ENCODE peak calls at places on chromosome 16, in six cellular contexts. U, W, K, G, A and T are unnamed samples. For H3K27me3, the result is how much of the 10 kb centered on the place peaks cover.

GRCh38 chr16:79911660-79912059 is 311.1 kb upstream of the MAF start:
- DNase-seq in U (no peak), W (no peak), K (no peak), G (no peak), A (no peak), T (no peak)

GRCh38 chr16:51994597-51994996 is 552.3 kb downstream of the TOX3 start:
- DNase-seq in U (peak), W (no peak), K (no peak), G (no peak), A (no peak), T (peak)

GRCh38 chr16:56301391-56301850 is 110.1 kb downstream of the GNAO1 start:
- DNase-seq in U (no peak), W (no peak), K (peak), G (no peak), A (no peak), T (no peak)

GRCh38 chr16:86222965-86223551 is 287.3 kb upstream of the FOXF1 start:
- DNase-seq in U (no peak), W (no peak), K (peak), G (no peak), A (peak), T (no peak)

GRCh38 chr16:75433732-75434413 is 570 bp upstream of the CFDP1 start:
- DNase-seq in U (peak), W (peak), K (peak), G (no peak), A (peak), T (peak)

GRCh38 chr16:4415538-4416199 is 727 bp downstream of the CORO7 start:
- DNase-seq in U (no peak), W (peak), K (no peak), G (no peak), A (peak), T (no peak)

GRCh38 chr16:73605309-73605708 is 557.4 kb upstream of the ZFHX3 start:
- DNase-seq in U (peak), W (peak), K (no peak), G (no peak), A (no peak), T (no peak)

GRCh38 chr16:49275870-49276269 is 5.8 kb downstream of the CBLN1 start:
- DNase-seq in U (no peak), W (no peak), K (no peak), G (no peak), A (no peak), T (no peak)

GRCh38 chr16:23557779-23558330 is 328 bp downstream of the UBFD1 start:
- DNase-seq in U (no peak), W (no peak), K (peak), G (no peak), A (no peak), T (no peak)

GRCh38 chr16:56479469-56479868 is 28.1 kb downstream of the OGFOD1 start:
- DNase-seq in U (no peak), W (no peak), K (no peak), G (no peak), A (no peak), T (no peak)

GRCh38 chr16:50389900-50390896 is 21.4 kb upstream of the BRD7 start:
- DNase-seq in U (no peak), W (no peak), K (no peak), G (no peak), A (no peak), T (no peak)

GRCh38 chr16:50388491-50388890 is 19.7 kb upstream of the BRD7 start:
- DNase-seq in U (no peak), W (no peak), K (no peak), G (no peak), A (no peak), T (no peak)

GRCh38 chr16:50393461-50394214 is 24.9 kb upstream of the BRD7 start:
- DNase-seq in U (no peak), W (no peak), K (no peak), G (no peak), A (no peak), T (no peak)

GRCh38 chr16:50394215-50394802 is 25.5 kb upstream of the BRD7 start:
- DNase-seq in U (no peak), W (no peak), K (no peak), G (no peak), A (no peak), T (no peak)

DNA sequence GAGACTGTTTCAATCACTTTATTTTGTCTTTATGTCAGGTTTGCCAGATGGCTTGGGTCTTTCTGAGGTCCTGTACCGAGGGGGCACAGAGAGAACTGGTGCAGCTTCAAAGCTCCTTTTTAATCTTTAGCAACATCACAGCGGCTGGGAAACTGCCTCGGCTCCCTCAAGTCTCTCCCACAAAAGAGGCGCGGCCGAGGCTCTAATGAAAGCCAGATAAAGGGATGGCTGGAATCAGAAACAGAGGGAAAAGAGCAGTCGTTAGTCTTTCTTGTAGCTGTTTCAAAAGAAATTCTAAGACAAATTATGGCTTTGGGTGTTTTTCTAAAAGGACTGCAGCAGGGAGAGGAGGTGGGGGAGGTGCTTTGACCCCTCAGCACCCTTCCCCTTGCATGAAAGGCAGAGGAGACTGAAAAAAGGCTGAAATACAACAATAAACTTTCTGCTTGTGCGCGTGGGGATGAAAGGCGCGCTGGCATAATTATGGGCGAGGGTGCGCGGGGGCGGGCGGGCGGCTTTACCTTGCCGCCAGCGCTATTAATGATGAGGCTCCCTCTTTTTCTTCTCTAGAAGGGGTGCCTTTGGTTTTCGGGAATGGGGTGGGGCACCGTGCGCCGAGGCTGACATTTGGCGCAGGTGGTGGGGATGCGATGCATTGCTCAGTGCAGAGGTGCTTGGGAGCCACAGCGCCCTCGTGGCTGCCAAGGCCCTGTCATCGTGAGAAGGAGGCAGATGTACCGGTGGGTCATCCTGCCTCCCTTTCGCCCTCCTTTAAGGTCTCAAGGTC is 22.3 kb upstream of the BRD7 start:
- DNase-seq in U (no peak), W (peak), K (no peak), G (no peak), A (no peak), T (no peak)
- H3K4me2 ChIP-seq in U (no peak), W (peak), K (no peak), G (no peak), A (no peak), T (no peak)

GRCh38 chr16:8951447-8952280 is 12.0 kb downstream of the USP7 start:
- DNase-seq in U (no peak), W (no peak), K (no peak), G (no peak), A (no peak), T (no peak)
- H3K4me3 ChIP-seq in U (no peak), W (no peak), K (no peak), G (no peak), A (no peak), T (no peak)

GRCh38 chr16:1037023-1037933 is 35.3 kb upstream of the SSTR5 start:
- DNase-seq in U (no peak), W (no peak), K (peak), G (no peak), A (no peak), T (peak)
- H3K27me3 ChIP-seq in U (under half), W (under half), K (under half), G (under half), A (under half), T (under half)

DNA sequence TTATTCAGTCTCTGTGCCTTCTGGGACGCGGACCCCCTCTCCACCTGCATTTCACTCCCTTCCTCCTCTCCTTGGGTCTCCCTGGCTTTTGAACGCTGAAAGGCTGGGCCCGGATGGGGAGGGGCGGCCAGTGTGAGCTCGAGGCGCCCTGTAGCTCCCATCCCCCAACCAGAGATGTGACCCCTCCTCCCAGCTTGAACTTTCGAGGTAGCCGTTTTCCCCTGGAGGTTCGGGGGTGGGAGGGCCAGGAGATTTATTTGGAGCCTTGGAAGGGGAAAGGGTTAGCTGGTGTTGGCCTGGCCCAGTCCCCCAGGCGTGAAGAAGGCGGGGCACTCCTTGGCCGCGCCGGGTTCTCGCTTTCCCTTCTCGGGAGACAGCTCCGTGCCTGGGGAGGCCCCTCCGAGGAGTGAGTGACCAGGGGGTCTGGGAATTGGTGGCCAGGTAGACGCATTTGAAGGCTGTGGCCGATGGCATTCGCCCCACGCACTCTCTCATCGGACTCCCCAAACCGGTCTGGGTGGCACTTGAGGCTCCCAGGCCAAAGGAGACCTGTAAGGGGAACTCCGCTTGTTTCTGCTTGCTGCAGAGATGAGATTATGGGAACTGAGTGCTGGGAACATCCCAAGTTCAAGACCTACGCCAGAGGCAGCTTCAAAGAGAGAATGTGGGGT is 942 bp downstream of the LDAF1 start:
- DNase-seq in U (peak), W (peak), K (no peak), G (no peak), A (peak), T (no peak)
- H3K4me2 ChIP-seq in U (peak), W (peak), K (peak), G (peak), A (peak), T (peak)

GRCh38 chr16:28308794-28309535 is 16.6 kb downstream of the SBK1 start:
- DNase-seq in U (no peak), W (no peak), K (no peak), G (no peak), A (no peak), T (no peak)
- H3K4me3 ChIP-seq in U (no peak), W (no peak), K (no peak), G (no peak), A (no peak), T (no peak)

GRCh38 chr16:57950382-57950781 is 20.5 kb downstream of the CNGB1 start:
- DNase-seq in U (no peak), W (no peak), K (no peak), G (no peak), A (no peak), T (no peak)
- H3K27me3 ChIP-seq in U (under half), W (under half), K (under half), G (under half), A (under half), T (under half)

DNA sequence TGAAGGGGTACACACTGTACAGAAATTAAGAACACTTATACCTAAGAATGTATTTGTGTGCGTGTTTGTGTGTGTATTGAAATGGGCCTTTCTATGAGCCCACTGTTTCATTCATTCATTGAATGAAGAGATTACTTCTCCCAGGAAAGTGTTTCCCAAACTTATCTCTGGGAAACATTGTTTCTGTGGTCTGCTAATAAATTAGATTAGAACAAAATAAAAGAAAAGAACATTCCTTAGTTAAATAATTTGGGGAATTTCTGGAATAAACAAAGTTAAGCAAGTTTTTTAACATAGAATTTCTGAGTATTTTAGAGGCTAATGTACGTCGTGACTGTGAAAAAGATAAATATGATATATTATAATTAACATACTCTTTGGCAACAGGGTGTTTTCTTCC is 402.4 kb upstream of the CDH11 start:
- DNase-seq in U (no peak), W (no peak), K (no peak), G (no peak), A (no peak), T (no peak)
- H3K4me2 ChIP-seq in U (no peak), W (no peak), K (no peak), G (no peak), A (no peak), T (no peak)

GRCh38 chr16:85220125-85220839 is 108.0 kb upstream of the CIBAR2 start:
- DNase-seq in U (no peak), W (no peak), K (peak), G (no peak), A (peak), T (no peak)

GRCh38 chr16:85222151-85222863 is 110.0 kb upstream of the CIBAR2 start:
- DNase-seq in U (no peak), W (peak), K (no peak), G (no peak), A (no peak), T (no peak)

GRCh38 chr16:85225291-85225690 is 113.0 kb upstream of the CIBAR2 start:
- DNase-seq in U (no peak), W (no peak), K (no peak), G (no peak), A (no peak), T (no peak)

GRCh38 chr16:85221810-85222150 is 109.5 kb upstream of the CIBAR2 start:
- DNase-seq in U (no peak), W (no peak), K (no peak), G (no peak), A (no peak), T (no peak)

DNA sequence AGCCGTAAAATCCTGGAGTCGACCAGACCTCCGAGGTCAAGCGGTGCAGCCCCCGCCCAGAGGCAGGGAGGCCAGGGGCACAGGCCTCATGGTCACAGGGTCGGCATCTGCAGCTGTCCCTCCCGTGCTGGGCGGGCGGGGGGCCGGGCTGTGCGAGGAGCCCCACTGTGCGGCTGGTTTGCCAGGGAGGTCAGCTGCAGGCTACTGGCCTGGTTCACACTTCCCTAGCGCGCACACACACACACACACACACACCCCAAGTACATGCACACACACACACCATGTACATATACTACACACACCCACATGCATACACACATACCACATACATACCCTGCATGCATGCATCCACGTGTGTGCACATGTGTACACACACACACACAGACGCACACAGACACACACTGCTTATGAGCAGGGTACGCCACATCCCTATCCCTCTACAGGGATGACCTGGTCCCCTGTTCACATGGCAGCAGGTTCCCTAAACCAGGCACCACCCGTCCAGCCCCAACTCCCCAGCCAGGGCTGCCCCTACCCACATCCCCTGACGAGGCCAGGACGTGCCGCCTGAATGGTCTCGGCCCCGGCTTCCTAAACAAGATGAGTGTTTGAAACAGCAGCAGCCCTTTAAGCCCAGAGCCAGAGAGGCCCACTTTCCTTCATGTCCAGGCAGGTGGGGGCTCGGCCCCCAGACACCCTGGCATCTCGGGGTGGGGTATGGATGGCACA is 109.0 kb upstream of the CIBAR2 start:
- DNase-seq in U (no peak), W (no peak), K (no peak), G (no peak), A (no peak), T (no peak)
- H3K4me3 ChIP-seq in U (no peak), W (no peak), K (no peak), G (no peak), A (no peak), T (no peak)

DNA sequence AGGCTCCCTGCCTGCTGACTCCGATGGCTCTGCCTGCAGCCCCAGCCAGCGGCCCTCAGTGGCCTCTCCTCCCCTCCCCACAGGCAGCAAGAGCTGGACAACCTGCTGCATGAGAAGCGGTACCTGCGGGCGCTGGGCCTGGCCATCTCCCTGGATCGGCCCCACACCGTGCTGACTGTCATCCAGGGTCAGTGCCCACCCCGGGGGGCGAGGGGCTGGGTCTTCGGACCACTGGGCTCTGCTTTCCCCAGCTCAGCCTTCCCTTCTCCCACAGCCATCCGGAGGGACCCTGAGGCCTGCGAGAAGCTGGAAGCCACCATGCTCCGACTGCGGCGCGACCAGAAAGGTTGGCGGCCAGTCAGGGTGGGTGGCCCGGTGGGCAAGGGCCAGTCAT is 3.4 kb downstream of the NOXO1 start:
- DNase-seq in U (no peak), W (no peak), K (no peak), G (no peak), A (no peak), T (no peak)
- H3K27me3 ChIP-seq in U (under half), W (half or more), K (under half), G (under half), A (under half), T (under half)

GRCh38 chr16:72349719-72350118 is 177.8 kb upstream of the PMFBP1 start:
- DNase-seq in U (no peak), W (no peak), K (no peak), G (no peak), A (no peak), T (no peak)
- H3K4me2 ChIP-seq in U (no peak), W (no peak), K (no peak), G (no peak), A (no peak), T (no peak)